ENCODE peak calls at places on chromosome 12, in eight cellular contexts. L is SK-N-SH, T is mesothelial cell of epicardium, N is T-cell, M is NCI-H345, Y is upper lobe of left lung, E is GM04504, B is amygdala. I is an unnamed sample.
A peak's percentile ranks its signal among the peaks of the same experiment; 100 is the strongest.

GRCh38 chr12:51920046-51920445 is 12.7 kb downstream of the ACVRL1 start:
- DNase-seq in L (peak; percentile 7), T (no peak), N (no peak), M (no peak), Y (no peak), E (no peak), B (no peak), I (no peak)

GRCh38 chr12:12954361-12954760 is 2.4 kb upstream of the GPRC5D start:
- DNase-seq in L (no peak), T (no peak), N (no peak), M (no peak), Y (no peak), E (no peak), B (no peak), I (no peak)

GRCh38 chr12:4107436-4107878 is 166.1 kb upstream of the CCND2 start:
- DNase-seq in L (peak; percentile 29), T (no peak), N (peak; percentile 67), M (no peak), Y (peak; percentile 56), E (peak; percentile 10), B (no peak), I (no peak)

GRCh38 chr12:93109794-93110203 is 180.7 kb upstream of the EEA1 start:
- DNase-seq in L (no peak), T (no peak), N (no peak), M (no peak), Y (no peak), E (no peak), B (peak; percentile 8), I (peak; percentile 12)

GRCh38 chr12:14280921-14281320 is 84.6 kb upstream of the ATF7IP start:
- DNase-seq in L (no peak), T (no peak), N (no peak), M (no peak), Y (no peak), E (no peak), B (no peak), I (no peak)

GRCh38 chr12:47293406-47293805 is 213.6 kb upstream of the AMIGO2 start:
- DNase-seq in L (no peak), T (no peak), N (no peak), M (no peak), Y (no peak), E (no peak), B (no peak), I (no peak)

GRCh38 chr12:80151131-80151530 is 51.8 kb downstream of the OTOGL start:
- DNase-seq in L (no peak), T (no peak), N (no peak), M (no peak), Y (no peak), E (no peak), B (no peak), I (no peak)

GRCh38 chr12:126483145-126484068 is 1418.2 kb downstream of the AACS start:
- DNase-seq in L (peak; percentile 36), T (no peak), N (no peak), M (no peak), Y (no peak), E (no peak), B (no peak), I (no peak)

GRCh38 chr12:47591387-47591786 is 114.4 kb downstream of the RPAP3 start:
- DNase-seq in L (no peak), T (no peak), N (no peak), M (no peak), Y (no peak), E (peak; percentile 12), B (no peak), I (no peak)

GRCh38 chr12:110577717-110578521 is 5.2 kb downstream of the PPTC7 start:
- DNase-seq in L (no peak), T (no peak), N (no peak), M (no peak), Y (peak; percentile 41), E (peak; percentile 46), B (no peak), I (no peak)

GRCh38 chr12:6934110-6934509 is 6.4 kb downstream of the ATN1 start:
- DNase-seq in L (no peak), T (no peak), N (no peak), M (no peak), Y (no peak), E (no peak), B (no peak), I (no peak)

GRCh38 chr12:29282452-29282851 is 98.5 kb downstream of the ERGIC2 start:
- DNase-seq in L (peak; percentile 47), T (no peak), N (no peak), M (no peak), Y (no peak), E (peak; percentile 7), B (no peak), I (no peak)

GRCh38 chr12:2084553-2085296 is 31.9 kb downstream of the CACNA1C start:
- DNase-seq in L (no peak), T (no peak), N (no peak), M (peak; percentile 72), Y (no peak), E (peak; percentile 67), B (no peak), I (no peak)

GRCh38 chr12:121364657-121365265 is 12.6 kb upstream of the ANAPC5 start:
- DNase-seq in L (no peak), T (no peak), N (no peak), M (no peak), Y (no peak), E (no peak), B (no peak), I (no peak)

GRCh38 chr12:24088751-24089150 is 139.3 kb upstream of the SOX5 start:
- DNase-seq in L (no peak), T (no peak), N (no peak), M (no peak), Y (no peak), E (no peak), B (no peak), I (no peak)

GRCh38 chr12:7327913-7328312 is 24.0 kb downstream of the ACSM4 start:
- DNase-seq in L (no peak), T (no peak), N (no peak), M (no peak), Y (no peak), E (no peak), B (no peak), I (no peak)

GRCh38 chr12:76863005-76863670 is 15.7 kb downstream of the CSRP2 start:
- DNase-seq in L (no peak), T (no peak), N (no peak), M (no peak), Y (no peak), E (peak; percentile 91), B (no peak), I (no peak)

GRCh38 chr12:78797201-78797931 is 67.2 kb upstream of the SYT1 start:
- DNase-seq in L (no peak), T (no peak), N (no peak), M (no peak), Y (no peak), E (no peak), B (no peak), I (no peak)

GRCh38 chr12:110680032-110680431 is 8.9 kb downstream of the HVCN1 start:
- DNase-seq in L (no peak), T (no peak), N (no peak), M (no peak), Y (no peak), E (no peak), B (no peak), I (no peak)

GRCh38 chr12:28369483-28369882 is 179.2 kb downstream of the CCDC91 start:
- DNase-seq in L (no peak), T (no peak), N (no peak), M (no peak), Y (no peak), E (no peak), B (no peak), I (no peak)

GRCh38 chr12:12533238-12533829 is 29.3 kb downstream of the DUSP16 start:
- DNase-seq in L (peak; percentile 36), T (peak; percentile 56), N (no peak), M (peak; percentile 28), Y (peak; percentile 82), E (no peak), B (no peak), I (no peak)

GRCh38 chr12:25269701-25270100 is 19.0 kb upstream of the KRAS start:
- DNase-seq in L (no peak), T (no peak), N (no peak), M (no peak), Y (no peak), E (no peak), B (no peak), I (no peak)

GRCh38 chr12:56469007-56469930 is 891 bp downstream of the SPRYD4 start:
- DNase-seq in L (peak; percentile 59), T (no peak), N (no peak), M (no peak), Y (peak; percentile 26), E (no peak), B (peak; percentile 43), I (no peak)

GRCh38 chr12:110102255-110102654 is 21.9 kb upstream of the IFT81 start:
- DNase-seq in L (peak; percentile 64), T (no peak), N (peak; percentile 4), M (peak; percentile 27), Y (peak; percentile 24), E (no peak), B (peak; percentile 14), I (no peak)

GRCh38 chr12:38392584-38393144 is 76.1 kb downstream of the ALG10B start:
- DNase-seq in L (no peak), T (no peak), N (no peak), M (no peak), Y (peak; percentile 56), E (no peak), B (no peak), I (no peak)

GRCh38 chr12:72296389-72296788 is 24.2 kb downstream of the TRHDE start:
- DNase-seq in L (no peak), T (no peak), N (no peak), M (no peak), Y (no peak), E (no peak), B (no peak), I (no peak)

GRCh38 chr12:102468261-102468940 is 12.0 kb downstream of the IGF1 start:
- DNase-seq in L (no peak), T (no peak), N (no peak), M (peak; percentile 78), Y (no peak), E (no peak), B (no peak), I (no peak)

GRCh38 chr12:109523071-109523470 is 45.6 kb downstream of the UBE3B start:
- DNase-seq in L (peak; percentile 82), T (no peak), N (no peak), M (no peak), Y (no peak), E (no peak), B (no peak), I (no peak)

GRCh38 chr12:93848453-93849120 is 171.4 kb downstream of the CRADD start:
- DNase-seq in L (no peak), T (no peak), N (no peak), M (no peak), Y (peak; percentile 50), E (no peak), B (no peak), I (no peak)

GRCh38 chr12:25477217-25477616 is 75.9 kb downstream of the LMNTD1 start:
- DNase-seq in L (no peak), T (no peak), N (no peak), M (no peak), Y (no peak), E (no peak), B (no peak), I (no peak)

GRCh38 chr12:122785503-122785902 is 11.1 kb downstream of the CCDC62 start:
- DNase-seq in L (no peak), T (no peak), N (no peak), M (no peak), Y (no peak), E (no peak), B (no peak), I (no peak)

GRCh38 chr12:47990351-47991105 is 13.7 kb downstream of the COL2A1 start:
- DNase-seq in L (no peak), T (no peak), N (peak; percentile 38), M (no peak), Y (no peak), E (no peak), B (no peak), I (no peak)

GRCh38 chr12:70722584-70723343 is 85.5 kb upstream of the PTPRB start:
- DNase-seq in L (peak; percentile 10), T (no peak), N (no peak), M (no peak), Y (no peak), E (no peak), B (no peak), I (no peak)

GRCh38 chr12:68400231-68400829 is 68.2 kb upstream of the MDM1 start:
- DNase-seq in L (no peak), T (no peak), N (no peak), M (peak; percentile 75), Y (no peak), E (no peak), B (no peak), I (no peak)

I was measured in occipital lobe.